ENCODE peak calls at places on chromosomes 2 and 18, in four cellular contexts. L is GM12878, B is H1, I is SK-N-SH. N is an unnamed sample.

GRCh38 chr2:72090781-72091482 is 56.7 kb downstream of the CYP26B1 start:
- DNase-seq in I (no peak), B (no peak), L (no peak), N (no peak)

GRCh38 chr2:153487993-153488562 is 9.5 kb upstream of the RPRM start:
- DNase-seq in L (no peak), I (no peak), B (no peak), N (no peak)

GRCh38 chr18:37701967-37702366 is 136.4 kb upstream of the CELF4 start:
- DNase-seq in B (no peak), L (no peak), I (no peak), N (no peak)

GRCh38 chr18:62519684-62520083 is 3.1 kb upstream of the ZCCHC2 start:
- DNase-seq in I (no peak), B (no peak), L (no peak), N (no peak)

GRCh38 chr2:156427067-156427466 is 9.1 kb upstream of the GPD2 start:
- DNase-seq in B (no peak), L (no peak), I (no peak), N (no peak)

GRCh38 chr18:10927980-10928605 is 221.3 kb downstream of the PIEZO2 start:
- DNase-seq in B (no peak), L (peak), I (no peak), N (no peak)

GRCh38 chr2:218306184-218306920 is 14.0 kb upstream of the TMBIM1 start:
- DNase-seq in L (no peak), I (no peak), B (no peak), N (no peak)

GRCh38 chr2:215430528-215431187 is 5.2 kb downstream of the FN1 start:
- DNase-seq in I (no peak), L (no peak), B (no peak), N (no peak)

GRCh38 chr2:200662727-200663126 is 76.9 kb downstream of the AOX1 start:
- DNase-seq in I (no peak), B (no peak), L (no peak), N (no peak)

GRCh38 chr2:180890781-180891180 is 89.6 kb upstream of the UBE2E3 start:
- DNase-seq in I (no peak), B (no peak), L (no peak), N (no peak)

GRCh38 chr18:48782381-48782841 is 168.4 kb downstream of the SMAD7 start:
- DNase-seq in B (no peak), I (no peak), L (no peak), N (no peak)

GRCh38 chr2:60819155-60819862 is 62.1 kb upstream of the REL start:
- DNase-seq in I (no peak), B (no peak), L (no peak), N (no peak)

GRCh38 chr2:36360063-36360462 is 4.5 kb downstream of the CRIM1 start:
- DNase-seq in L (no peak), B (no peak), I (no peak), N (no peak)

GRCh38 chr2:36360834-36361233 is 5.3 kb downstream of the CRIM1 start:
- DNase-seq in I (no peak), B (no peak), L (no peak), N (no peak)

GRCh38 chr2:36359006-36359580 is 3.5 kb downstream of the CRIM1 start:
- DNase-seq in L (no peak), B (no peak), I (peak), N (no peak)

GRCh38 chr2:36362291-36362690 is 6.7 kb downstream of the CRIM1 start:
- DNase-seq in B (no peak), I (no peak), L (no peak), N (no peak)

DNA sequence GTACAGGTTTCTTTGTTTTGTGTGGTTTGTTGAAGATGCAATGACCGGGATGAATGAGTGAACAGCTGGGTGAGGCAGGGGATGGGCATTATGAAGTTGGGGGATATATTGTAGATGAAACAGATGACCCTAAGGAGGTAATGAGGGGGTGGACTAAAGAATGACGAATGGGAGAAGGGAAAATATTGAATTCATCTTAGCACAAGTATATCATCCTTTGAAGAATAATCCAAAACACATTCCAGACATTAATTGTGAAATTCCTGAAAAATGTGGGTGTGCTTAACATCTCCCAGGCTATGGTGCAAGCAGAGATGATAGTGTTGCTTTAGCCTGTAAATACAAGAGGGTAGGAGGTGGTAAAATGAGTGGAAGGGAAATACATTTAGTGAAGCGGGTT is 5.8 kb downstream of the CRIM1 start:
- DNase-seq in L (no peak), I (no peak), B (no peak), N (no peak)
- TF ChIP-seq POLR2AphosphoS5 in L (no peak), I (peak), B (no peak), N (no peak)

DNA sequence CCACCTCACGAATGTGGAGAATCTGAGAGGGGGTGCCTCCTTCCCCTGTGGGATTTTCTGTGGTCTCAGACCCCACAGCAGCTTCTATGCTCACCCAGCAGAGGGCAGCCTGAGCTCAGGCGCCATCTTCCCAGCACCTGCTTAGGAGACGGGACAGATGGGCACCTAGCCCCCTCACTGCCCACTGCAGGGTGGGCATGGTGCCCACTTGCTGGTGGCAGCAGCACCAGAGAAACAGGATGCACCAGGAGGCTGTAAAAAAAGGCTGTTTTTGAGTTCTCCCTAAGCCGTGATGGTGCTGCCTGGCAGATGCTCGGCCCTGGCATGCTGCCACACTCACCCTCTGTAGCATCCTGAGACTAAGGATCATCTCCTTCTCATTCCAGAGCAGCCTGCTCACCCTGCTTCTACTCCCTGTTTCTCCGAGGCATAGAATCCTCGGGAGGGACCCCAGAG is 19.1 kb upstream of the SLC20A1 start:
- DNase-seq in I (peak), B (peak), L (no peak), N (peak)
- TF ChIP-seq GABPA in I (no peak), B (no peak), L (no peak), N (no peak)

DNA sequence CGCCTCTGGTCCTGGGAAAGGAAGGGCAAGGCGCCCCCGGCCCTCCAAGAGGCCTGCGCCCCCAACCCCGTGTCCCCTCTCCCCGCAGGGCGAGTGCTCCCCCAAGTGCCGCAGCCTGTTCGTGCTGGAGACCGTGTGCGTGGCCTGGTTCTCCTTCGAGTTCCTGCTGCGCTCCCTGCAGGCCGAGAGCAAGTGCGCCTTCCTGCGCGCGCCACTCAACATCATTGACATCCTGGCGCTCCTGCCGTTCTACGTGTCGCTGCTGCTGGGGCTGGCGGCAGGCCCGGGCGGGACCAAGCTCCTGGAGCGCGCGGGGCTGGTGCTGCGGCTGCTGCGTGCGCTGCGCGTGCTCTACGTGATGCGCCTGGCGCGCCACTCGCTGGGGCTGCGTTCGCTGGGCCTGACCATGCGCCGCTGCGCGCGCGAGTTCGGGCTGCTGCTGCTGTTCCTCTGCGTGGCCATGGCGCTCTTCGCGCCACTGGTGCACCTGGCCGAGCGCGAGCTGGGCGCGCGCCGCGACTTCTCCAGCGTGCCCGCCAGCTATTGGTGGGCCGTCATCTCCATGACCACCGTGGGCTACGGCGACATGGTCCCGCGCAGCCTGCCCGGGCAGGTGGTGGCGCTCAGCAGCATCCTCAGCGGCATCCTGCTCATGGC is 52.4 kb downstream of the SLC66A2 start:
- DNase-seq in I (no peak), B (peak), L (no peak), N (no peak)
- TF ChIP-seq NRF1 in I (no peak), B (no peak), L (no peak), N (no peak)

GRCh38 chr2:39119732-39120520 is 925 bp downstream of the SOS1 start:
- DNase-seq in L (no peak), B (peak), I (peak), N (peak)
- TF ChIP-seq POLR2AphosphoS5 in L (no peak), B (no peak), I (no peak), N (no peak)